ENCODE peak calls at places on chromosomes 13 and 19, in nine cellular contexts. Q is progenitor cell of endocrine pancreas; Z is activated CD8-positive, alpha-beta T cell treated with anti-CD3 and anti-CD28 coated beads for 36 hours; L is Calu3; M is cardiac muscle cell; H is keratinocyte; G is RWPE1; Y is left lung; R is WERI-Rb-1. J is an unnamed sample.

GRCh38 chr13:64855506-64855905 is 2374.6 kb downstream of the PCDH9 start:
- DNase-seq in Q (no peak), Z (no peak), L (no peak), M (peak), H (no peak), G (no peak), Y (no peak), R (no peak), J (no peak)

GRCh38 chr13:102400619-102401125 is 1.2 kb downstream of the FGF14 start:
- DNase-seq in Q (no peak), Z (peak), L (no peak), M (no peak), H (no peak), G (peak), Y (no peak), R (peak), J (no peak)

GRCh38 chr13:23805015-23805583 is 84.1 kb downstream of the MIPEP start:
- DNase-seq in Q (no peak), Z (no peak), L (no peak), M (no peak), H (no peak), G (no peak), Y (no peak), R (no peak), J (no peak)

GRCh38 chr13:81677857-81678256 is 1336.9 kb upstream of the SPRY2 start:
- DNase-seq in Q (no peak), Z (no peak), L (no peak), M (no peak), H (no peak), G (no peak), Y (no peak), R (no peak), J (no peak)

GRCh38 chr13:33218020-33218419 is 67.5 kb downstream of the STARD13 start:
- DNase-seq in Q (no peak), Z (no peak), L (peak), M (peak), H (no peak), G (peak), Y (no peak), R (no peak), J (no peak)

GRCh38 chr13:39784347-39784746 is 128.9 kb downstream of the COG6 start:
- DNase-seq in Q (no peak), Z (no peak), L (no peak), M (no peak), H (no peak), G (no peak), Y (no peak), R (no peak), J (no peak)

GRCh38 chr19:41811036-41811435 is 14.6 kb downstream of the CEACAM3 start:
- DNase-seq in Q (no peak), Z (no peak), L (no peak), M (no peak), H (no peak), G (no peak), Y (peak), R (no peak), J (no peak)

GRCh38 chr13:26961890-26962615 is 201.5 kb upstream of the GPR12 start:
- DNase-seq in Q (peak), Z (no peak), L (peak), M (no peak), H (no peak), G (no peak), Y (peak), R (no peak), J (no peak)

GRCh38 chr13:98397221-98397620 is 179.7 kb downstream of the STK24 start:
- DNase-seq in Q (no peak), Z (no peak), L (no peak), M (peak), H (no peak), G (no peak), Y (no peak), R (no peak), J (no peak)

GRCh38 chr19:18009412-18010066 is 1.6 kb downstream of the ARRDC2 start:
- DNase-seq in Q (no peak), Z (peak), L (peak), M (no peak), H (no peak), G (no peak), Y (no peak), R (no peak), J (no peak)

GRCh38 chr19:41706741-41707501 is 1.5 kb upstream of the CEACAM5 start:
- DNase-seq in Q (no peak), Z (peak), L (peak), M (peak), H (peak), G (peak), Y (peak), R (peak), J (peak)

GRCh38 chr13:31096624-31097302 is 64.9 kb downstream of the HSPH1 start:
- DNase-seq in Q (no peak), Z (no peak), L (peak), M (no peak), H (peak), G (peak), Y (peak), R (no peak), J (no peak)

GRCh38 chr13:46165485-46166220 is 16.3 kb downstream of the LCP1 start:
- DNase-seq in Q (no peak), Z (peak), L (no peak), M (no peak), H (no peak), G (no peak), Y (no peak), R (no peak), J (peak)

GRCh38 chr13:77300176-77301141 is 26.4 kb downstream of the MYCBP2 start:
- DNase-seq in Q (no peak), Z (no peak), L (no peak), M (peak), H (no peak), G (peak), Y (no peak), R (no peak), J (no peak)

GRCh38 chr13:49046002-49046401 is 70.3 kb downstream of the FNDC3A start:
- DNase-seq in Q (no peak), Z (no peak), L (no peak), M (no peak), H (no peak), G (no peak), Y (no peak), R (no peak), J (no peak)

GRCh38 chr13:51612867-51613266 is 28.6 kb downstream of the WDFY2 start:
- DNase-seq in Q (no peak), Z (no peak), L (no peak), M (no peak), H (no peak), G (no peak), Y (no peak), R (no peak), J (no peak)

GRCh38 chr19:38388310-38389100 is at the start of gene SPRED3:
- DNase-seq in Q (peak), Z (no peak), L (no peak), M (peak), H (no peak), G (peak), Y (no peak), R (peak), J (no peak)

GRCh38 chr13:30704596-30704995 is 30.7 kb upstream of the ALOX5AP start:
- DNase-seq in Q (no peak), Z (no peak), L (no peak), M (no peak), H (no peak), G (no peak), Y (no peak), R (no peak), J (no peak)

GRCh38 chr13:36385471-36385870 is 39.3 kb upstream of the SPART start:
- DNase-seq in Q (no peak), Z (no peak), L (no peak), M (no peak), H (no peak), G (no peak), Y (no peak), R (no peak), J (no peak)

GRCh38 chr19:15934332-15935078 is at the start of gene CYP4F11:
- DNase-seq in Q (no peak), Z (no peak), L (peak), M (no peak), H (peak), G (peak), Y (no peak), R (no peak), J (no peak)

GRCh38 chr13:28136916-28137315 is 1.4 kb upstream of the PAN3 start:
- DNase-seq in Q (no peak), Z (peak), L (no peak), M (no peak), H (no peak), G (no peak), Y (no peak), R (no peak), J (no peak)

GRCh38 chr13:29457299-29457698 is 138.2 kb downstream of the SLC7A1 start:
- DNase-seq in Q (no peak), Z (no peak), L (no peak), M (peak), H (peak), G (peak), Y (no peak), R (no peak), J (no peak)

GRCh38 chr13:22773475-22773874 is 407.3 kb upstream of the SGCG start:
- DNase-seq in Q (no peak), Z (no peak), L (no peak), M (no peak), H (no peak), G (no peak), Y (no peak), R (no peak), J (no peak)

GRCh38 chr13:48801255-48801654 is 147.5 kb downstream of the CYSLTR2 start:
- DNase-seq in Q (no peak), Z (no peak), L (no peak), M (no peak), H (no peak), G (no peak), Y (no peak), R (no peak), J (no peak)

GRCh38 chr13:79898996-79899395 is 418.0 kb downstream of the NDFIP2 start:
- DNase-seq in Q (no peak), Z (no peak), L (no peak), M (no peak), H (no peak), G (no peak), Y (no peak), R (no peak), J (no peak)

GRCh38 chr13:113238542-113238941 is 29.1 kb downstream of the CUL4A start:
- DNase-seq in Q (no peak), Z (no peak), L (no peak), M (peak), H (no peak), G (no peak), Y (no peak), R (no peak), J (no peak)
- TF ChIP-seq CTCF in Q (no peak), Z (no peak), L (no peak), M (no peak), H (no peak), G (no peak), Y (no peak), R (no peak), J (no peak)

GRCh38 chr13:78319101-78319627 is 284.2 kb downstream of the POU4F1 start:
- DNase-seq in Q (no peak), Z (no peak), L (no peak), M (no peak), H (no peak), G (peak), Y (no peak), R (no peak), J (no peak)

GRCh38 chr13:78317030-78317429 is 286.3 kb downstream of the POU4F1 start:
- DNase-seq in Q (no peak), Z (no peak), L (no peak), M (peak), H (no peak), G (peak), Y (no peak), R (no peak), J (no peak)
- TF ChIP-seq CTCF in Q (peak), Z (no peak), L (no peak), M (peak), H (no peak), G (peak), Y (no peak), R (no peak), J (no peak)

DNA sequence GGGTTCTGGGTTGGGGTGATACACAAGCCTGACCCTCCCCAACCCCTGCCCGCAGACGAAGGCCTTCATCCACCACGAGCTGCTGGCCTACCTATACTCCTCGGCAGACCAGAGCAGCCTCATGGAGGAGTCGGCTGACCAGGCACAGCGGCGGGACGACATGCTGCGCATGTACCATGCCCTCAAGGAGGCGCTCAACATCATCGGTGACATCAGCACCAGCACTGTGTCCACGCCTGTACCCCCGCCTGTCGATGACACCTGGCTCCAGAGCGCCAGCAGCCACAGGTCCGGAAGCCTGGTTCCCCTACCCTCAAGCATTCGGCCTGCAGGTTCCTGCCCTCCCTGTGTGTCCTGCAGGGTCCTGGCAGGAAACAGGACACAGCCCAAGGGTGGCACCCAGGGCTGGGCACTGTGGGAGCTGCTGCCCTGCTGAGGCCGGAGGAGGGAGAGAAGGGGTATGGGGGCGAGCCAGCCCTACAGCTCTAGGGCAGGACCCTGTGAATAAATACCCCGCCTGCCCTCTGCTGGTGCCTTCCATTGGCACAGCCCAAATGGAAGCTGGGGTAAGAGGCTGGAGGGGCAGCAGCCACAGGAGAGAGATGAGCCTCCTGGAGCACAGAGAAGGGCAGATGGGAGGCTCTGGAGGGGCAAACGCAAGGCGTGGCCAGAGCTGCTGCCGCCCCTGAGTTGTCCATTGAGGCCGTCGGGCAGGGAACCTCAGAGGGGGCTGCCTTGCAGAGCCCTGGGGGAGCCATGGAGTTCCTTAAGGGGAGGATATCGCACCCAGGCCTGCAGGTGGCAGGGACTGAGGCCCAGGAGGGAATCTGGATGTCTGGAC is 6.8 kb downstream of the TMED1 start:
- DNase-seq in Q (no peak), Z (peak), L (no peak), M (no peak), H (no peak), G (no peak), Y (no peak), R (peak), J (no peak)
- TF ChIP-seq CTCF in Q (no peak), Z (peak), L (no peak), M (no peak), H (peak), G (no peak), Y (no peak), R (peak), J (no peak)

DNA sequence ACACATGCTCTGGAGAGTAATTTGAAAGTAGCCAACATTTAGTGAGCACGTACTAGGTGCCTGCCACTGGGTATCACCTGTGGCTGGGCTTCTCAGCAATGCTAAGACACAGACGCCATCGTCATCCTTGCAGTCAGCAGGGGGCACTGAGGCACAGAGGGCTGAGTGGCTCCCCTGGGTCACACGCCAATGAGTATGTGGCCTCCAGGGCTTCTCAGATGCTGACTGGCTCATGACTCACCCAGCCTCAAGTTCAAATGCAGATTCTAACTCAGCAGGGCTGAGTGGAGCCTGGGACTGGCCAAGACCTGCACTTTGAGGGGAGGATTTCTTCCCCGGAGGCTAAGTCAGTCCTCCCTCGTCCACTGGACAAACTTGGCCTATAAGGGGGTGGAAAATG is 115.1 kb upstream of the CACNA1A start:
- DNase-seq in Q (no peak), Z (peak), L (peak), M (peak), H (peak), G (peak), Y (no peak), R (no peak), J (no peak)
- TF ChIP-seq CTCF in Q (no peak), Z (no peak), L (no peak), M (no peak), H (peak), G (no peak), Y (no peak), R (no peak), J (no peak)

GRCh38 chr13:43905435-43906031 is 25.8 kb downstream of the LACC1 start:
- DNase-seq in Q (no peak), Z (peak), L (peak), M (peak), H (no peak), G (peak), Y (no peak), R (peak), J (no peak)
- TF ChIP-seq CTCF in Q (peak), Z (peak), L (peak), M (peak), H (peak), G (peak), Y (peak), R (peak), J (peak)

DNA sequence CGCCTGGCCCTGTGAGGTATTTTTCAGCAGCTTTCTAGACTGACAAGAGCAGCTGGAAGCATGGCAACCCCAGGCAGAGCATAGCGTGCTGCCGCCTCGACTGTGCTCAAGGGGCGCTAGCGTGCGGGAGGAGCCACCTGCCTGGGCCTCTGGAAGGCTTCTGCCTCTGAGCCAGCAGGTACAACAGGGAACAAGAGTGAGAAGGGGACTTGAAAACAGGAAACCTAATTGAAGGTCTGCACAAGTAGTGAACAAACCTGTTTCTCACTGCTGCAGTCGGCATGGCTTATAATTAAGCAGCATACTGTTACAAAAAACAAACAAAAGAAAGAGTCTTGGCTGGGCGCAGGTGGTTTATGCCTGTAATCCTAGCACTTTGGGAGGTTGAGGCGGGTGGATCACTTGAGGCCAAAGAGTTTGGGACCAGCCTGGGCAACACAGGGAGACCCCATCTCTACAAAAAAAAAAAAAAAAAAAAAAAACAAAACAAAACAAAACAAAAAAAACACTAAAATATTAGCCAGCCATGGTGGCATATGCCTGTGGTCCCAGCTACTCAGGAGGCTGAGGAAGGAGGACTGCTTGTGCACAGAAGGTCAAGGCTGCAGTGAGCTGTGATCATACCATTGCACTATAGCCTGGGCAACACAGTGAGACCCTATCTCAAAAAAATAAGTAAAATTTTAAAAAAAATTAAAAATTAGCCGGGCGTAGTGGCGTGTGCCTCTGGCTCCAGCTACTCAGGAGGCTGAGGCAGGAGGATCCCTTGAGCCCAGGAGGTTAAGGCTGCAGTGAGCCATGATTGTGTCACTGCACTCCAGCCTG is 12.6 kb upstream of the GARRE1 start:
- DNase-seq in Q (peak), Z (peak), L (peak), M (no peak), H (no peak), G (no peak), Y (peak), R (peak), J (no peak)
- TF ChIP-seq CTCF in Q (peak), Z (no peak), L (peak), M (peak), H (peak), G (no peak), Y (no peak), R (peak), J (no peak)

GRCh38 chr19:5480427-5480836 is 25.2 kb downstream of the ZNRF4 start:
- DNase-seq in Q (no peak), Z (peak), L (peak), M (peak), H (no peak), G (peak), Y (no peak), R (peak), J (no peak)

GRCh38 chr19:5481957-5482356 is 26.7 kb downstream of the ZNRF4 start:
- DNase-seq in Q (no peak), Z (no peak), L (no peak), M (no peak), H (no peak), G (no peak), Y (no peak), R (no peak), J (no peak)

GRCh38 chr19:5485286-5485636 is 30.0 kb downstream of the ZNRF4 start:
- DNase-seq in Q (no peak), Z (no peak), L (no peak), M (no peak), H (no peak), G (no peak), Y (no peak), R (no peak), J (no peak)

GRCh38 chr19:5487222-5487621 is 32.0 kb downstream of the ZNRF4 start:
- DNase-seq in Q (no peak), Z (no peak), L (peak), M (no peak), H (no peak), G (no peak), Y (no peak), R (no peak), J (no peak)

DNA sequence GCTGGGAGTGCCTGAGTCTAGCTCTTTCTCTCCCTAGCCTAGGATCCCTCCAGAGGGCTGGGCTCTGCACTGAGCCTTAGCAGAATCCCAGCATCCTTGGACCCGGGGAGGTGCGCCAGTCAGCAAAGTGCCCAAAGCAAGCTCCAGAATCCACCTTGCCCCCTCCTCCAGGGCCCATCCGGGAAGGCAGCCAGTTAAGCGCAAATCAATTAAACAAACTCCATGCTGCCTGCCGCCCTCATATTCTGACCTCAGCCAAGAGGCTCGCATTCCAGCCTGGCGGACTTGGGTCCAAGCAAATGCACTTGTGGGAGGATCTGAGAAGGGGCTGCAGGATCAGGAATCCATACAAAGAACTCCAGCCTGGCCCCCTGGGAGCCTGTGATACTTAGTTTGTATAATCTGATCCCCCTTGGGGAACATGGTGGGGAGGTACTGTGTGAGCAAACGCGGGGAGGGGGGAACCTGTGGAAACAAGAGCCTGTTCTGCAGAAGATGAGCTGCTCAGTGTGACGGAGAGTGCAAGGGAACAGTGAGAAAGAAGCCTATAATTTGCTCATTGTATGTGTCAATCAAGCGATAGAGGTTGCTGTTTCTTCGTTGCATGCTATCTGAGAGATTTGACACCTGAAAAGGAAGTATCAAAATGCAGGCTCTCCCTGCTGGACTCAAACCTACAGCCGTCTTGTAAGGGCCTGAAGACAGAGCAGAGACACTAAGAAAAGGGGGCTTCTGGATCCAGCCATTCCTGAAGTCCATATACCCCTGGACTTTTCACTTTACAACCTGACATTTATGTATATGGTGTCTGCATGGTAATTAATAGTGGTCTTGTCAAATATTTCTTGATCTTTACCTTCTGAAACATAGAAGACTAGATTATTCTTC is 29.4 kb downstream of the ZNRF4 start:
- DNase-seq in Q (peak), Z (no peak), L (peak), M (peak), H (no peak), G (no peak), Y (no peak), R (no peak), J (no peak)
- TF ChIP-seq CTCF in Q (no peak), Z (no peak), L (no peak), M (no peak), H (no peak), G (no peak), Y (no peak), R (no peak), J (no peak)